ENCODE peak calls at places on chromosomes 5 and 9, in four cellular contexts. P is GM12865, T is NB4, F is left ventricle myocardium inferior. I is an unnamed sample.

GRCh38 chr9:92650839-92651621 is 18.9 kb downstream of the IPPK start:
- DNase-seq in P (no peak), T (peak), F (peak), I (no peak)

GRCh38 chr5:157182143-157182757 is 1.6 kb downstream of the ITK start:
- DNase-seq in P (no peak), T (no peak), F (no peak), I (no peak)

GRCh38 chr5:37370550-37370863 is 399 bp downstream of the NUP155 start:
- DNase-seq in P (no peak), T (no peak), F (no peak), I (no peak)

GRCh38 chr9:92971776-92972175 is 24.5 kb downstream of the FGD3 start:
- DNase-seq in P (no peak), T (no peak), F (no peak), I (no peak)

GRCh38 chr5:51378778-51379652 is 4.2 kb upstream of the ISL1 start:
- DNase-seq in P (peak), T (no peak), F (no peak), I (no peak)

GRCh38 chr5:93579561-93580386 is 1.2 kb downstream of the NR2F1-AS1 start:
- DNase-seq in P (no peak), T (peak), F (no peak), I (peak)

GRCh38 chr5:55645304-55645703 is 66.8 kb downstream of the SLC38A9 start:
- DNase-seq in P (no peak), T (no peak), F (no peak), I (no peak)

GRCh38 chr9:129252937-129253819 is 75.1 kb upstream of the IER5L start:
- DNase-seq in P (no peak), T (no peak), F (peak), I (peak)

GRCh38 chr5:142816577-142816976 is 46.4 kb downstream of the ARHGAP26 start:
- DNase-seq in P (no peak), T (no peak), F (peak), I (no peak)

GRCh38 chr5:102545175-102545574 is 46.4 kb upstream of the SLCO6A1 start:
- DNase-seq in P (peak), T (peak), F (no peak), I (no peak)

GRCh38 chr5:137254695-137255094 is 244.4 kb downstream of the SPOCK1 start:
- DNase-seq in P (no peak), T (no peak), F (no peak), I (no peak)

GRCh38 chr9:29691758-29692407 is 2118.6 kb upstream of the C9orf72 start:
- DNase-seq in P (peak), T (peak), F (no peak), I (peak)

GRCh38 chr9:83535736-83536135 is 2.5 kb downstream of the FRMD3 start:
- DNase-seq in P (no peak), T (no peak), F (no peak), I (no peak)

GRCh38 chr9:121745396-121745695 is 93.9 kb downstream of the DAB2IP start:
- DNase-seq in P (no peak), T (no peak), F (no peak), I (no peak)

GRCh38 chr5:165185726-165186125 is 1680.3 kb downstream of the MAT2B start:
- DNase-seq in P (no peak), T (peak), F (no peak), I (no peak)

GRCh38 chr5:86665984-86666760 is 48.4 kb downstream of the COX7C start:
- DNase-seq in P (peak), T (no peak), F (no peak), I (no peak)

DNA sequence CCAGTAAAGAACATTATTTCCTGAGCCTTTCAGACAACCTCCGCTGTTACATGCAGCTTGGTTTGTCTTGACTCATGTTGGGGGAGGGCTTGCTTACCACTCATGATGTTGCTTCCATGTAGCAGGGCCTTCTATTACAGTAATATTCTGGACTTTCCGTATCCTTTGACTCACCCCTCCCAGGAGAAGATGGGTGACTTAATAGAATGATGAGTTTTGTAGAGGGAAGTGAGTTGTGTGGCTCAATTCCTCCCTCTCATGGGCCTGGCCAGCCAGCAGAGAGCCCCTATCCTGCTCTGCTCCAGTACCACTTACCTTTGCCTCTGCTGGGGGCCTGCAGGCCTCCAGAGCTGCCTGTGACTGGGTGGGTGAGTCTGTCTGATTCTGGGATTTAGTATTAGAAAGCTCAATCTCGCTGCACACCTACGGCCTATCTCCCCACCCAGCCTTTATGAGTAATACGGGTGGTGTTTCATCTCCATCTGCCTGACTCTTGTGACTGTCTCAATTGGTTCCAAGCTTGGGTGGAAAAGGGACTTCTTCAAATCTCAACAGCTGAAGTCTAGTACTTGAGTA is 52.6 kb upstream of the KLF9 start:
- DNase-seq in P (no peak), T (no peak), F (no peak), I (no peak)
- TF ChIP-seq CTCF in P (no peak), T (no peak), F (no peak), I (no peak)

DNA sequence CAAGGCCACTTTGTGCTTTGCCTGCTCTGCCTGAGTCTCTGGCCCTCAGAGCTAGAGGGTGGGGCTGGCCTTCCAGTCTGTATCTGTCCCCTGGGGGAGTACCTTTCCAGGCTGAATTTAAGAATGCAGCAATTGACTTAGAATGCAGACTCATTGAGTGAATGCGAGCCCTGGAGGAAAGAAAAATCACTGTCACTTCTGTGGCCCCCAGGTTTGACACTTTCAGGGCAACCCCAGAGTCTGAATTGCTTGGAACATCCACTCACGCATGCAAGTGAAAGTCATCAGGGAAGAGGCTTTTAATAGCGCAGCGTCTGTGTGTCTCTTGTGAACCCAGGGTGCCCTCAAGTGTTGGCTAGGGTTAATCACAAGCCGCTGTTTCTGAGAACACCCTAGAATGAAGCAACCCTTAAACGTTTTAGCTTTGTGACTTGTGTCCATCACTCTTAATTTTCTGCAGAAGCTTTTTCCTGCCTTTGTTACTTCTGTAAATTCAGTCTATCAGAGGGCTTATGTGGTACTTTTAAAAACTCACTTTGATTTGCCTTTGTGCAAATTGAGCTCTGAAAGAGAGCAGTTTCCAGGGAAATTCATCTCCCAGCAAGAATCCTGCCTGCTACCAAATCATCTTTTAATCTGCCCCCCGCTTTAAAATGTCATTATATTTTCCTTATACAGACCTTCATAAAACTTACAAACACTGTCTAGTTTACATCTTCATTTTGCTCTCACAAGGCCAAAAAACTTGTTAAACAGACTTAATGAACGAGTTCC is 146.8 kb upstream of the IQGAP2 start:
- DNase-seq in P (peak), T (peak), F (no peak), I (peak)
- TF ChIP-seq CTCF in P (peak), T (peak), F (peak), I (peak)

DNA sequence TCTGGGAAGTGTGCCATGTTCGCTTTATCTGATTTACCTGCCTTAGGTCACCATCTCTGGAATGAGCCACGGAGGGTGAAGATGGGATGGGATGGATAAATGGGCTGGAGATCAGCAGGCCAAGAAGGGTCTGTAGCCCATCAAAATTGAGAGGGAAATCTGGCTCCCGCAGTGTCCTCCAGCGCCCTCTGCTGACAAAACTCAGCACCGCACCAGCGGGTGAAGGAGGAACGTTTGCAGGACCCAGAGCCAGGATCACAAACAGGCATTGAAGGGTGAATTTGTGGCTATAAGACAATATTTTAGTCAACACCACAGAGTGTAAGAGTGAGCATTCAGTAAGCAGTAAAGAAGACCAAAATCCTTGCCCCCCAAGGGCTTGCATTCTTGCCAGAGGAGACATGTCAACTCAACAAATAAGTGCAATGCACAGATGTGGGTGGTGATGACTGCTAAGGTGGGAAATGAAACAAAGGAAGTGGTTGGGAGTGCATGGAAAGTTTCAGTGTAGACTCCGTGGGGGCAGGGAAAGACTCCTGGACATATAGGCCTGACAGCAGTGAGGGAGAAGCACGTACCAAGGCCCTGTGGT is 124.4 kb downstream of the TENT4A start:
- DNase-seq in P (peak), T (peak), F (no peak), I (peak)
- TF ChIP-seq CTCF in P (peak), T (peak), F (peak), I (peak)

GRCh38 chr9:130994546-130995398 is 14.2 kb upstream of the LAMC3 start:
- DNase-seq in P (no peak), T (no peak), F (no peak), I (no peak)
- TF ChIP-seq CTCF in P (no peak), T (no peak), F (no peak), I (no peak)

GRCh38 chr9:113452206-113452605 is 11.3 kb upstream of the RGS3 start:
- DNase-seq in P (no peak), T (no peak), F (no peak), I (no peak)

GRCh38 chr9:113444736-113445135 is 18.8 kb upstream of the RGS3 start:
- DNase-seq in P (no peak), T (peak), F (no peak), I (no peak)

GRCh38 chr9:113446323-113446740 is 17.2 kb upstream of the RGS3 start:
- DNase-seq in P (peak), T (peak), F (no peak), I (no peak)
- TF ChIP-seq CTCF in P (peak), T (peak), F (peak), I (peak)

GRCh38 chr9:86974421-86974820 is 27.1 kb upstream of the GAS1 start:
- DNase-seq in P (no peak), T (no peak), F (no peak), I (no peak)
- TF ChIP-seq CTCF in P (no peak), T (no peak), F (no peak), I (no peak)

GRCh38 chr5:179210478-179210877 is 134.8 kb downstream of the ADAMTS2 start:
- DNase-seq in P (no peak), T (no peak), F (no peak), I (no peak)
- TF ChIP-seq CTCF in P (no peak), T (no peak), F (no peak), I (no peak)

DNA sequence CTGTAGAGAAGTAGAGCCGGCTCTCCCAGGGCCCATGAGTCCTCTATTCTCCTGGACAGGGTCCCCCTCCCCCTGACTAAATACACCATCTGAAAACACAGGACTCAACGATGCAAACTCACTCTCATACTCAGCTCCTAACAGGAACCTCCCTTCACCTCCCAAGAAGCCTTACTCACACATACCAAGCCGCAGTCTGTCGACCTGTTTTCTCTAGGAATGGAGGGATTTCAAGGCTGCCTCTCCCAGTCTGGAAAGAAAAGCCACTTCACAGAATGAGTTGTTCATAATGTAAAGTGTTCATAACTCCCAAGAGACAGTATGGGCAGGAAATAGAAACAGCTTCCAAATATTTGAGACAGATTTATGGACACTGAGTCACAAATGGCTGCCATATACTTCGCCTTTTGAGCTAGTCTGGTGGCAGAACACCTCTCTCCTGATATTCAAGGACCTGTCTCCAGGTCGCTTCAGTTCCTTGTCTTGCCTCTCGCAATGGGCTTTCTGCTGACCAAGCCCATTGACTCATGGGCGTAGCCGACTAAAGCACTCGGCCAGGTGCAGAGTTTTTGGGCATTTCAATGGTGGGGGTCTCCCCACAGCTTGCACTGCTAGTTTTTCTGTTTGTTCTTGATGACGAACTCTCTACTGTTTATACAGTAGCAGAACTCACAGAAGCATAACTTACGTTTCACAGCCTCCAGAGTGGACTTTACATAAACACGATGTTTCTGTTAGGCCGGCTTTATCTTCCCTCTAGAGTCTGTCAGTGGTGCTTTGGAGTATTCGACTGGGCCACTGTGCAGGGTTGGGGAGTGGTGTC is 25.0 kb upstream of the IL17B start:
- DNase-seq in P (no peak), T (peak), F (no peak), I (no peak)
- TF ChIP-seq CTCF in P (no peak), T (no peak), F (no peak), I (no peak)

GRCh38 chr5:96024683-96025475 is 63.2 kb upstream of the ELL2 start:
- DNase-seq in P (no peak), T (no peak), F (no peak), I (no peak)

GRCh38 chr5:96023518-96023917 is 61.9 kb upstream of the ELL2 start:
- DNase-seq in P (no peak), T (no peak), F (no peak), I (no peak)

GRCh38 chr5:96031180-96031579 is 69.5 kb upstream of the ELL2 start:
- DNase-seq in P (no peak), T (no peak), F (no peak), I (no peak)

GRCh38 chr5:96022971-96023370 is 61.3 kb upstream of the ELL2 start:
- DNase-seq in P (no peak), T (no peak), F (no peak), I (no peak)

DNA sequence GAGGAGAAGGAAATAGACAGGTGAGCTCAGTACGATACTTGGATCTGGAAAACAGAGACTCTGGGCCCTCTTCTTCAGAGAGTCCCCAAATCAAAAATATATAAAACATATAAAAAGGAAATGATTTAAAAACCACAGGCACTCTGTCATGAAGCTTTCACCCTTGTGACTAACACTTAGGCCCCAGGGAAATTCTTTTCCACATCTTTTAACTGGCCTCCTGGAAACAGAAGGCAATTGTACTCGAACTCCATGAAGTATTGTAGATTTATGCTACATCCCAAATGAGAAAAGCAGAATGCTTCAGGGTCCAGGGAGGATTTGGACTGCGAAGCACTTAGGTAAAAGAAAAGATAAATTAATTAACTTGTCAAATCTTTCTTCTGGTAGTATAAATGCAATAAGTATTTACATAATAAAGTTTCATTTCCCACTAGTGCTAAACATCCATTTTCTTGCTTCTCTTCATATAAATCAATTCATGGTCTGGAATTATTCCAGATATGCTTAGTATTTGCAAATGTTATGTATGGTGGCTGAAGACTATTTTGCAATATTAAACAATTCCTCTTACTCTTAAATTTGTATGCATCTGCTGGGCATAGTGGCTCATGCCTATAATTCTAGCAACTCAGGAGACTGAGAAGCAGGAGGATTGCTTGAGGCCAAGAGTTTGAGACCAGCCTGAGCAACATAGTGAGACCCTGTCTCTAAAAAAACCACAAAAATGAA is 64.8 kb upstream of the ELL2 start:
- DNase-seq in P (no peak), T (no peak), F (no peak), I (no peak)
- TF ChIP-seq CTCF in P (no peak), T (no peak), F (no peak), I (no peak)

GRCh38 chr9:113646491-113646890 is 183.0 kb downstream of the RGS3 start:
- DNase-seq in P (no peak), T (no peak), F (no peak), I (no peak)
- TF ChIP-seq CTCF in P (no peak), T (no peak), F (no peak), I (no peak)